ENCODE peak calls at places on chromosomes 1 and 21, in ten cellular contexts. V is fibroblast of the aortic adventitia, J is H9, T is GM10248, B is progenitor cell of endocrine pancreas, H is esophagus muscularis mucosa, M is cardiac muscle cell, G is heart left ventricle, L is WTC11, I is HL-60. N is an unnamed sample.

GRCh38 chr1:21574464-21575151 is 65.4 kb downstream of the ALPL start:
- DNase-seq in T (no peak), H (no peak), J (peak), M (peak), B (no peak), L (peak), I (no peak), V (peak), G (peak), N (no peak)

GRCh38 chr1:119047040-119047438 is 58.9 kb upstream of the TBX15 start:
- DNase-seq in M (peak), I (no peak), B (no peak), H (no peak), L (no peak), J (no peak), V (peak), G (no peak), T (no peak), N (no peak)

GRCh38 chr1:219179293-219179692 is 5.6 kb downstream of the LYPLAL1 start:
- DNase-seq in J (no peak), H (no peak), G (no peak), V (peak), B (no peak), T (no peak), L (no peak), M (peak), I (no peak), N (no peak)

GRCh38 chr1:37399205-37399604 is 75.2 kb upstream of the ZC3H12A start:
- DNase-seq in T (no peak), M (no peak), B (no peak), L (no peak), H (no peak), G (no peak), I (no peak), J (no peak), V (no peak), N (no peak)

GRCh38 chr21:45169001-45169400 is 94.6 kb downstream of the ADARB1 start:
- DNase-seq in H (peak), M (no peak), J (no peak), V (no peak), T (no peak), G (no peak), L (no peak), B (no peak), I (no peak), N (no peak)

GRCh38 chr1:75855010-75855409 is 58.3 kb downstream of the MSH4 start:
- DNase-seq in T (no peak), M (peak), L (no peak), V (peak), B (no peak), J (no peak), H (no peak), G (no peak), I (no peak), N (no peak)

GRCh38 chr1:17177654-17178053 is 27.3 kb upstream of the PADI1 start:
- DNase-seq in L (no peak), M (no peak), J (no peak), H (no peak), T (no peak), V (no peak), I (no peak), B (no peak), G (no peak), N (no peak)

GRCh38 chr1:114756949-114757454 is 782 bp downstream of the CSDE1 start:
- DNase-seq in J (no peak), I (peak), M (peak), B (peak), T (no peak), L (peak), V (peak), G (no peak), H (no peak), N (peak)

GRCh38 chr1:152109231-152109997 is 5.8 kb downstream of the TCHH start:
- DNase-seq in T (no peak), B (no peak), I (no peak), G (no peak), J (peak), M (no peak), V (peak), L (peak), H (no peak), N (no peak)

GRCh38 chr1:11617314-11617713 is 36.9 kb downstream of the FBXO2 start:
- DNase-seq in M (no peak), I (no peak), H (no peak), L (no peak), B (no peak), G (no peak), J (no peak), T (no peak), V (no peak), N (no peak)

GRCh38 chr1:108595510-108595909 is 35.6 kb downstream of the EEIG2 start:
- DNase-seq in B (no peak), V (peak), H (no peak), J (no peak), T (no peak), I (no peak), G (no peak), M (peak), L (no peak), N (no peak)

GRCh38 chr21:15406791-15407190 is 323.0 kb upstream of the USP25 start:
- DNase-seq in J (no peak), H (no peak), G (no peak), T (no peak), I (no peak), M (no peak), L (no peak), B (no peak), V (no peak), N (no peak)

GRCh38 chr1:220952941-220953340 is 73.7 kb downstream of the HLX start:
- DNase-seq in G (no peak), T (no peak), J (no peak), I (no peak), L (no peak), V (no peak), B (no peak), M (no peak), H (no peak), N (no peak)

GRCh38 chr1:45012639-45013278 is 705 bp downstream of the UROD start:
- DNase-seq in J (peak), V (peak), I (peak), L (peak), T (peak), M (peak), B (no peak), H (peak), G (peak), N (no peak)

GRCh38 chr21:37815893-37816292 is 100.4 kb downstream of the KCNJ6 start:
- DNase-seq in T (no peak), H (no peak), B (no peak), M (no peak), J (no peak), V (no peak), G (no peak), I (peak), L (no peak), N (no peak)

GRCh38 chr1:236421850-236422516 is 27.9 kb downstream of the EDARADD start:
- DNase-seq in M (no peak), J (no peak), L (no peak), V (no peak), H (no peak), B (no peak), G (no peak), T (no peak), I (no peak), N (no peak)

GRCh38 chr1:52579415-52579814 is 22.8 kb upstream of the GPX7 start:
- DNase-seq in V (no peak), M (peak), L (no peak), G (no peak), B (no peak), I (no peak), T (no peak), H (no peak), J (no peak), N (no peak)

GRCh38 chr1:208179303-208179702 is 64.9 kb downstream of the PLXNA2 start:
- DNase-seq in T (no peak), J (no peak), M (no peak), V (peak), I (no peak), G (peak), B (no peak), H (no peak), L (no peak), N (no peak)

GRCh38 chr1:154866995-154867795 is 2.9 kb downstream of the KCNN3 start:
- DNase-seq in T (peak), J (peak), L (no peak), H (no peak), V (peak), B (no peak), M (peak), I (no peak), G (no peak), N (no peak)

GRCh38 chr1:204296431-204296988 is 63.2 kb downstream of the PLEKHA6 start:
- DNase-seq in T (no peak), B (no peak), V (peak), J (no peak), M (peak), G (peak), I (peak), H (no peak), L (peak), N (no peak)

GRCh38 chr1:168801032-168801745 is 72.2 kb upstream of the DPT start:
- DNase-seq in V (no peak), J (no peak), L (no peak), M (no peak), I (no peak), B (no peak), G (no peak), T (no peak), H (no peak), N (no peak)

GRCh38 chr21:38170283-38170682 is 86.5 kb upstream of the KCNJ15 start:
- DNase-seq in I (peak), J (peak), H (no peak), V (peak), M (peak), L (peak), B (no peak), T (peak), G (no peak), N (no peak)

GRCh38 chr1:207755846-207756692 is 4.2 kb downstream of the CD46 start:
- DNase-seq in L (no peak), G (no peak), J (no peak), I (no peak), T (no peak), M (no peak), H (no peak), V (no peak), B (no peak), N (no peak)

GRCh38 chr1:14027099-14027498 is 327.1 kb downstream of the PRDM2 start:
- DNase-seq in I (no peak), B (no peak), L (peak), H (peak), G (no peak), M (no peak), J (no peak), V (no peak), T (no peak), N (no peak)

GRCh38 chr1:200082329-200082728 is 54.8 kb downstream of the NR5A2 start:
- DNase-seq in H (no peak), M (no peak), G (no peak), T (no peak), L (no peak), J (no peak), I (no peak), V (peak), B (no peak), N (no peak)

GRCh38 chr1:181640959-181641358 is 157.6 kb downstream of the CACNA1E start:
- DNase-seq in M (no peak), J (no peak), H (no peak), V (no peak), I (no peak), G (no peak), L (no peak), B (no peak), T (no peak), N (no peak)

DNA sequence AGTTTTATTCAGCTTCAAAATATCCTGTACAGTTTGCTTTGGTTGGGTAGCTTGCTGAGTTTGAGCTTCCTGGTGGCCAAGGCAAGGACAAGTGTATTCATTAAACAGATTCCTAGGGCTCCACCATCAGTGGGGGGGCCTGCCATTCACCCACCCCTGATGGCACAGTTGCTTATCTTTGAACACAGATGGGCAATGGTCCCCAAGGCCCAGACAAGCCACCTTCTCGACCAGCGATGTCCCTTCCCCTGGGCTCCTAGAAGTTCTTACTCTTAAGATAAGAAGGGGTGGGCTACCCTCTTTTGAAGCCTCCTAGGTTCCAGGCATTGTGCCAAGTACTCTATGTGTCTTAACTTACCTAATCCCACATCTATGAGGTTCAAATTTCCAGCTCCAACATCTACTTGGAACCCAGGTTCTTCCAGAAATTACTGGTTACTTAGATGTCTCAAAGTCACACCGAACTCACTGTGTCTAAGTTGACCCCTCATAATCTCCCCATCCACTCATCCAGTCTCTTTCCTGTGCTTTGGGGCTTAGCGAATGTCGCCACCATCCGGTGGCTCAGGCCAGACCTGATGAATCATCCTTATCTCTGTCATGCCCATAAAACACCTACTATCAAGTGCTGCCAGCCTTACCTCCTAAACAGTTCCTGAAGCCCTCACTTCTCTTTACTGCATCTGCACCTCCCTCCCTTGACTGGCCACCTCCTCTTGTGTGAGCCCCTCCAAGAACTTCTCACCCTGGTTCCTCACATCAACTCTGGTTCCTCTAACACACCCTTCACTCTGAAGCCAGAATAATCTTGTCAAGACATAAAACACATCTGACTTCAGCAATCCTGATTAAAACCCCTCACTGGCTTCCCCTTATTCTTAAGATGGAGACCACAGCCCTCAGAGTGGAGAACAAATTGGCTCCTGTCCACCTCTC is 50.1 kb downstream of the KLHDC7A start:
- DNase-seq in B (no peak), G (no peak), T (no peak), M (no peak), I (no peak), H (peak), V (no peak), L (peak), J (peak), N (peak)
- TF ChIP-seq CTCF in B (no peak), G (no peak), T (no peak), M (no peak), I (no peak), H (no peak), V (no peak), L (no peak), J (peak), N (no peak)

DNA sequence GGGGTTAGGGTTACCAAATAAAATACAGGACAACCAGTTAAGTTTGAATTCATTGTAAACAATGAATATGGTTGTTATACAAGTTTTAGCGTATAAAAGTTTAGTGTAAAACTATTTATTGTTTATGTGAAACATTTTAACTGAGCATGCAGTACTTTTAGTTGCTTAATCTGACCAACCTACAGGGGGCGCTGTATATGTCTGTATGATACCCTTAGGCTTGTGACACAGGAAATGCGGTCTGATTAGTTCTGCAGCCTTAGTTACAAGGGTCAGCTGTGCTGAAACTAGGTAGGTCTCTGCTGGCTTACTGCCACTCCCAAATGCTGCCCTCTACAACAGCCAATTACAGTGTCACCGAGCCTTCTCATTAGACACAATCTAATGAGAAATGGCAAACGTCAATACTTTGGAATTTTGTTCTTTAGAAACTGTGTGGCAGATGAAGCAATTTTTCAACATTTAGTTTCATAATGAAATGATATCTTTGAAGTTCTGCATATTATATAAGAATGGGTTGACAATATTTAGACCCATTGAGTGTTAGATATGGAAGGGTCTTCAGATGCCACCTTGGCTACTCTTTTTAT is 56.2 kb downstream of the NTNG1 start:
- DNase-seq in B (no peak), V (no peak), I (peak), G (no peak), J (peak), M (peak), H (no peak), T (no peak), L (peak), N (no peak)
- TF ChIP-seq CTCF in B (peak), V (peak), I (peak), G (no peak), J (peak), M (peak), H (no peak), T (peak), L (peak), N (no peak)

DNA sequence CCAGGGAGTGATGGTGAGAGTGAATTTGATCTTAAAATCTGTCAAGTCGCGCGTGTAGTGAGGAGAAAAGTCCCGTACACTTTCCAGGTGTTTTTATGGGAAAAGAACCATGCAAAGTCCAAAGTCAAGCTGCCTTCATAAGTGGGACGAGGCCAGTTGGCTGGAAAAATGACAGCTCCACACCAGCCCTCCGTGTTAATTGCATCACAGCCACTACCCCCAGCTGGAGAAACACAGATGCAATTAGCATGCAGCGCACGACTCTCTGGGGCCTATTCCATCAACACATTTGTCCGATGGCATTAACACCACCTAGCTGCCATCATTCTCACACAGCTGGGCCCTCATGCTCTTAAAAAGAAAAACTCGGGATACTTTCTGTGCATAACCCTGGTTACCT is 68.4 kb downstream of the KLHDC7A start:
- DNase-seq in T (no peak), L (no peak), I (no peak), J (no peak), G (no peak), B (no peak), H (no peak), V (no peak), M (no peak), N (no peak)
- TF ChIP-seq CTCF in T (no peak), L (no peak), I (no peak), J (no peak), G (no peak), B (no peak), H (no peak), V (no peak), M (no peak), N (no peak)

DNA sequence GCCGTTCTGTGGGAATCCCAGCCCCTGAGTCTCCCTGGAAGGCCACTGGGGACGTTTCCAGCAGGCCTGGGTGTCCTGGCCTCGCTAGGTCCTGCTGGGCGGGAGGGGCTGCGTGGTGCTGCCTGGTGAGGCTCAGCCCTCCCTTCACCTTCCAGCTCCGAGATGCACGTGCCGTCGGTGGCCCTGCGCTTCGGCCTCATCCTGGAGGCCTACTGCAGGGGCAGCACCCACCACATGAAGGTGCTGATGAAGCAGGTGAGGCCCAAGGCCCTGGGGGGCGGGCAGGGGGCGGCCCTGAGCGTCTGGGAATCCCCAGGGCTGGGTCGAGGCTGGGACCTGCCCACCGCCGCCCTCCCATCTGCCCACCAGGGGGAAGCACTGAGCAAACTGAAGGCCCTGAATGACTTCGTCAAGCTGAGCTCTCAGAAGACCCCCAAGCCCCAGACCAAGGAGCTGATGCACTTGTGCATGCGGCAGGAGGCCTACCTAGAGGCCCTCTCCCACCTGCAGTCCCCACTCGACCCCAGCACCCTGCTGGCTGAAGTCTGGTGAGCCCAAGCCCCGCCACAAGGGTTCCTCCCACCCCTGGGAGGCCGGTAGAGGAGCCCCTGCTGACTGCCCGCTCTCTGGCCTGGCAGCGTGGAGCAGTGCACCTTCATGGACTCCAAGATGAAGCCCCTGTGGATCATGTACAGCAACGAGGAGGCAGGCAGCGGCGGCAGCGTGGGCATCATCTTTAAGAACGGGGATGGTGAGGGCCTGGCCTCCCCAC is 70.3 kb downstream of the PIK3CD start:
- DNase-seq in J (peak), L (peak), G (no peak), I (no peak), H (no peak), V (peak), B (peak), T (peak), M (peak), N (no peak)
- TF ChIP-seq CTCF in J (peak), L (peak), G (peak), I (peak), H (peak), V (peak), B (peak), T (no peak), M (peak), N (no peak)

DNA sequence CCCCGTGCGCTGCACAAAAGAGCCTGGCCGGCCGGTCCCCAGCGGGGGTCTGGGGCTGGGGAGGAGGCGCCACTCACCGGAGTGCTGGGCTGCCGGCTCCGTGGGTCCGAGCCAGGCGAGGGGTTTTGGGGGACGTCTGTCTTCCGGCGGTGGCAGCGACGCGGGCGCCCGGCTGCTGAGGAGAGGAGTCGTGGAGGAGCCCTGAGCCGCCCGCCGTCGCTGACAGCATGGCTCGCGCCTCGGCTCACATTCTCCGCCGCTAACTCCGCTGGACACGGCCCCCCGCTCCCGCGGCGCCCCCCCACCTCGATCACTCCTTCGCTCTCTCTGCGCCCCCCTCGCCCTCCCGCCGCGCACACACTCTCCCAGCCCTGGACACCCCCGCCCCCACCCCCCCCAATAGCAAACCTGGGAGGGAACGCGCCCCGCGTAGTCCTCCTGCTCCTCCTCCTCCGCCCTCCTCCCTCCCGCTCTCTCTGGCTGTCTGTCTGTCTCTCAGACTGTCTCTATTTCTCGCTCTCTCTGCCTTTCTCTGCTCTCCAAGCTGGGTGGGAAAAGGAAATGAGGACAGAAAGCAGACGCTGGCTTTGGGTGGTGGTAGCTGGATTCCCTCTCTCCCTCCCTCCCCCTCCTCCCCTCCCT is 503 bp downstream of the AHDC1 start:
- DNase-seq in G (no peak), J (no peak), I (no peak), V (no peak), B (no peak), H (no peak), M (no peak), T (peak), L (no peak), N (no peak)
- TF ChIP-seq CTCF in G (no peak), J (no peak), I (no peak), V (no peak), B (no peak), H (no peak), M (no peak), T (no peak), L (no peak), N (no peak)

N was measured in vagina.